ENCODE peak calls at places on chromosomes 6 and 20, in nine cellular contexts. C is AG09309, L is B cell, R is lower lobe of right lung, S is lung, Y is heart right ventricle, N is NB4, E is fibroblast of the aortic adventitia, G is cardiac fibroblast. O is an unnamed sample.
A peak's percentile ranks its signal among the peaks of the same experiment; 100 is the strongest.

GRCh38 chr6:10520468-10520867 is 683 bp upstream of the GCNT2 start:
- DNase-seq in C (no peak), L (no peak), R (no peak), S (no peak), Y (no peak), N (peak; percentile 67), E (peak; percentile 30), G (peak; percentile 5), O (no peak)

GRCh38 chr6:73943401-73943800 is 247.4 kb downstream of the CD109 start:
- DNase-seq in C (no peak), L (no peak), R (no peak), S (no peak), Y (no peak), N (no peak), E (no peak), G (no peak), O (no peak)

GRCh38 chr20:63819224-63819917 is 11.7 kb downstream of the ZBTB46 start:
- DNase-seq in C (no peak), L (no peak), R (no peak), S (no peak), Y (no peak), N (peak; percentile 35), E (peak; percentile 46), G (peak; percentile 39), O (no peak)

GRCh38 chr6:135922746-135923145 is 71.2 kb downstream of the PDE7B start:
- DNase-seq in C (peak; percentile 89), L (no peak), R (no peak), S (no peak), Y (peak; percentile 46), N (no peak), E (peak; percentile 94), G (peak; percentile 81), O (no peak)

GRCh38 chr20:60632420-60633262 is 619.4 kb upstream of the CDH4 start:
- DNase-seq in C (no peak), L (no peak), R (no peak), S (no peak), Y (no peak), N (peak; percentile 52), E (no peak), G (no peak), O (peak; percentile 10)

GRCh38 chr20:61757678-61758555 is 307.8 kb downstream of the TAF4 start:
- DNase-seq in C (peak; percentile 17), L (no peak), R (peak; percentile 38), S (no peak), Y (no peak), N (no peak), E (no peak), G (peak; percentile 0), O (peak; percentile 18)

GRCh38 chr6:167505199-167505598 is 180.3 kb downstream of the TTLL2 start:
- DNase-seq in C (no peak), L (no peak), R (no peak), S (no peak), Y (no peak), N (no peak), E (no peak), G (no peak), O (no peak)

GRCh38 chr20:57425150-57426013 is 34.2 kb downstream of the RBM38 start:
- DNase-seq in C (no peak), L (no peak), R (peak; percentile 30), S (no peak), Y (no peak), N (peak; percentile 98), E (peak; percentile 28), G (peak; percentile 31), O (no peak)

GRCh38 chr20:53157443-53158408 is 185.6 kb downstream of the TSHZ2 start:
- DNase-seq in C (peak; percentile 10), L (no peak), R (peak; percentile 54), S (peak; percentile 36), Y (peak; percentile 13), N (peak; percentile 75), E (peak; percentile 43), G (peak; percentile 56), O (no peak)

GRCh38 chr20:24994470-24995368 is 2.2 kb upstream of the APMAP start:
- DNase-seq in C (peak; percentile 31), L (peak; percentile 87), R (peak; percentile 68), S (peak; percentile 83), Y (peak; percentile 88), N (peak; percentile 80), E (peak; percentile 85), G (peak; percentile 82), O (no peak)

GRCh38 chr20:4972506-4973251 is 28.6 kb downstream of the SLC23A2 start:
- DNase-seq in C (no peak), L (no peak), R (no peak), S (no peak), Y (no peak), N (no peak), E (no peak), G (no peak), O (no peak)

GRCh38 chr6:93721386-93722048 is 302.2 kb upstream of the EPHA7 start:
- DNase-seq in C (no peak), L (no peak), R (no peak), S (no peak), Y (no peak), N (peak; percentile 33), E (peak; percentile 46), G (peak; percentile 51), O (no peak)

GRCh38 chr6:110140650-110141049 is 38.8 kb downstream of the WASF1 start:
- DNase-seq in C (peak; percentile 53), L (no peak), R (no peak), S (no peak), Y (no peak), N (no peak), E (peak; percentile 83), G (peak; percentile 56), O (no peak)

GRCh38 chr6:26183581-26184408 is 96.6 kb downstream of the HFE start:
- DNase-seq in C (peak; percentile 66), L (peak; percentile 53), R (peak; percentile 72), S (peak; percentile 58), Y (peak; percentile 63), N (peak; percentile 93), E (peak; percentile 95), G (peak; percentile 93), O (peak; percentile 91)

GRCh38 chr6:75205776-75206334 is at the start of gene COL12A1:
- DNase-seq in C (peak; percentile 99), L (no peak), R (peak; percentile 93), S (peak; percentile 94), Y (peak; percentile 84), N (no peak), E (peak; percentile 99), G (peak; percentile 99), O (no peak)

GRCh38 chr20:43583982-43584432 is 6.7 kb upstream of the IFT52 start:
- DNase-seq in C (peak; percentile 98), L (no peak), R (peak; percentile 73), S (peak; percentile 70), Y (peak; percentile 43), N (peak; percentile 99), E (peak; percentile 98), G (peak; percentile 99), O (peak; percentile 86)
- TF ChIP-seq CTCF in C (no peak), L (no peak), R (no peak), S (no peak), Y (no peak), N (no peak), E (peak; percentile 3), G (no peak), O (no peak)

GRCh38 chr6:63471654-63472053 is 100.6 kb upstream of the LOC128125822 start:
- DNase-seq in C (no peak), L (no peak), R (no peak), S (no peak), Y (no peak), N (no peak), E (no peak), G (no peak), O (no peak)

GRCh38 chr6:63475707-63476106 is 96.6 kb upstream of the LOC128125822 start:
- DNase-seq in C (no peak), L (no peak), R (no peak), S (no peak), Y (peak; percentile 23), N (no peak), E (no peak), G (no peak), O (no peak)

GRCh38 chr6:63477422-63478040 is 94.7 kb upstream of the LOC128125822 start:
- DNase-seq in C (no peak), L (no peak), R (no peak), S (no peak), Y (no peak), N (no peak), E (no peak), G (no peak), O (no peak)

GRCh38 chr6:63478751-63479150 is 93.5 kb upstream of the LOC128125822 start:
- DNase-seq in C (no peak), L (no peak), R (no peak), S (no peak), Y (no peak), N (no peak), E (no peak), G (no peak), O (no peak)

GRCh38 chr6:63476302-63476701 is 96.0 kb upstream of the LOC128125822 start:
- DNase-seq in C (no peak), L (no peak), R (no peak), S (no peak), Y (peak; percentile 12), N (peak; percentile 22), E (no peak), G (peak; percentile 3), O (no peak)
- TF ChIP-seq CTCF in C (no peak), L (no peak), R (no peak), S (no peak), Y (no peak), N (peak; percentile 24), E (no peak), G (no peak), O (peak; percentile 31)

GRCh38 chr6:150038202-150038830 is 13.0 kb upstream of the RAET1L start:
- DNase-seq in C (no peak), L (peak; percentile 20), R (no peak), S (no peak), Y (no peak), N (no peak), E (no peak), G (no peak), O (no peak)
- TF ChIP-seq CTCF in C (no peak), L (no peak), R (no peak), S (no peak), Y (no peak), N (no peak), E (no peak), G (no peak), O (no peak)

GRCh38 chr20:29299811-29300578 is 1957.5 kb upstream of the DEFB115 start:
- DNase-seq in C (no peak), L (no peak), R (no peak), S (no peak), Y (no peak), N (no peak), E (no peak), G (no peak), O (no peak)

GRCh38 chr20:29301624-29302259 is 1955.7 kb upstream of the DEFB115 start:
- DNase-seq in C (no peak), L (no peak), R (no peak), S (no peak), Y (no peak), N (no peak), E (no peak), G (no peak), O (no peak)

GRCh38 chr20:29300579-29301551 is 1956.6 kb upstream of the DEFB115 start:
- DNase-seq in C (no peak), L (no peak), R (no peak), S (no peak), Y (no peak), N (no peak), E (no peak), G (no peak), O (no peak)

GRCh38 chr20:29298759-29299613 is 1958.5 kb upstream of the DEFB115 start:
- DNase-seq in C (no peak), L (no peak), R (no peak), S (no peak), Y (no peak), N (no peak), E (peak; percentile 27), G (peak; percentile 5), O (no peak)

GRCh38 chr20:29302979-29303644 is 1954.4 kb upstream of the DEFB115 start:
- DNase-seq in C (no peak), L (no peak), R (no peak), S (no peak), Y (no peak), N (no peak), E (no peak), G (no peak), O (no peak)
- TF ChIP-seq CTCF in C (no peak), L (no peak), R (no peak), S (no peak), Y (no peak), N (no peak), E (no peak), G (no peak), O (no peak)

O was measured in epithelial cell of proximal tubule.